ENCODE peak calls at places on chromosomes 7 and 10, in nine cellular contexts. D is tibial artery; N is MM.1S; P is dorsolateral prefrontal cortex; H is CD8-positive, alpha-beta T cell; W is transverse colon; C is left lung; G is stomach; Y is body of pancreas. E is an unnamed sample.
A peak's percentile ranks its signal among the peaks of the same experiment; 100 is the strongest.

GRCh38 chr7:131219277-131220041 is 108.2 kb upstream of the MKLN1 start:
- DNase-seq in D (peak; percentile 83), N (peak; percentile 84), P (peak; percentile 71), H (no peak), W (peak; percentile 24), C (peak; percentile 59), G (no peak), Y (peak; percentile 67), E (peak; percentile 34)

GRCh38 chr10:4080225-4080624 is 295.2 kb upstream of the KLF6 start:
- DNase-seq in D (no peak), N (no peak), P (no peak), H (no peak), W (no peak), C (no peak), G (no peak), Y (no peak), E (no peak)

GRCh38 chr10:130542761-130543160 is 406.6 kb downstream of the GLRX3 start:
- DNase-seq in D (no peak), N (peak; percentile 68), P (no peak), H (no peak), W (no peak), C (no peak), G (no peak), Y (no peak), E (no peak)

GRCh38 chr7:120925392-120925791 is 25.2 kb upstream of the ING3 start:
- DNase-seq in D (no peak), N (no peak), P (no peak), H (no peak), W (no peak), C (no peak), G (no peak), Y (no peak), E (no peak)

GRCh38 chr10:106557951-106558733 is 606.4 kb downstream of the SORCS1 start:
- DNase-seq in D (no peak), N (no peak), P (no peak), H (no peak), W (no peak), C (no peak), G (no peak), Y (no peak), E (no peak)

GRCh38 chr7:52091101-52091500 is 774.5 kb upstream of the COBL start:
- DNase-seq in D (no peak), N (no peak), P (no peak), H (no peak), W (no peak), C (no peak), G (no peak), Y (no peak), E (no peak)

GRCh38 chr7:4607321-4607729 is 74.8 kb upstream of the FOXK1 start:
- DNase-seq in D (peak; percentile 51), N (no peak), P (peak; percentile 33), H (no peak), W (no peak), C (peak; percentile 9), G (no peak), Y (no peak), E (no peak)

GRCh38 chr7:149780636-149781419 is 7.4 kb upstream of the ZNF467 start:
- DNase-seq in D (no peak), N (no peak), P (no peak), H (no peak), W (no peak), C (no peak), G (no peak), Y (no peak), E (no peak)

GRCh38 chr10:74750848-74751274 is 75.5 kb upstream of the KAT6B start:
- DNase-seq in D (peak; percentile 44), N (peak; percentile 47), P (no peak), H (peak; percentile 14), W (no peak), C (no peak), G (peak; percentile 8), Y (no peak), E (no peak)

GRCh38 chr7:129951076-129952011 is 1.4 kb downstream of the UBE2H start:
- DNase-seq in D (peak; percentile 62), N (peak; percentile 51), P (no peak), H (peak; percentile 12), W (peak; percentile 24), C (no peak), G (no peak), Y (peak; percentile 54), E (no peak)

GRCh38 chr10:87864497-87865059 is 1.2 kb downstream of the PTEN start:
- DNase-seq in D (no peak), N (no peak), P (no peak), H (no peak), W (no peak), C (no peak), G (no peak), Y (no peak), E (no peak)

DNA sequence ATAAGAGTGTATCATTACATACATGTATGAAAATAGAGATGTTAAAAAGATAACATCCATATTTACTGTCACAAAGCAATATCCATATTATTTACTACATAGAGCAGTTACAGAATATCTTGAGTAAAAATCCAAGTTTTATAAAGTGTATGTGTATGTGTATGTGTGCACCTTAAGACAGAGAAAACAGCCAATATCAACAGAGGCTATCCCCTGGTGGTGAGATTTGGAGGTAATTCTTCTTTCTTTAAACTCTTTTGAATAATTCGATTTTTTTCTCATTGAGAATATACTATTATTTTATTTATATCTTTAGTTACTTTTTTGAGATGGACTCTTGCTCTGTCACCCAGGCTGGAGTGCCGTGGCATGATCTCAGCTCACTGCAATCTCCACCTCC is 18.4 kb downstream of the TRDMT1 start:
- DNase-seq in D (no peak), N (no peak), P (no peak), H (no peak), W (no peak), C (no peak), G (no peak), Y (no peak), E (no peak)
- TF ChIP-seq CTCF in D (no peak), N (peak; percentile 9), P (no peak), H (peak; percentile 14), W (peak; percentile 8), C (no peak), G (no peak), Y (no peak), E (no peak)

GRCh38 chr7:30273552-30273951 is 10.8 kb upstream of the ZNRF2 start:
- DNase-seq in D (no peak), N (no peak), P (no peak), H (no peak), W (no peak), C (no peak), G (no peak), Y (no peak), E (no peak)

GRCh38 chr7:30278386-30278785 is 6.0 kb upstream of the ZNRF2 start:
- DNase-seq in D (no peak), N (no peak), P (no peak), H (no peak), W (no peak), C (no peak), G (no peak), Y (peak; percentile 24), E (no peak)

GRCh38 chr7:30272126-30272525 is 12.3 kb upstream of the ZNRF2 start:
- DNase-seq in D (no peak), N (no peak), P (no peak), H (no peak), W (no peak), C (no peak), G (no peak), Y (no peak), E (no peak)

GRCh38 chr7:30276203-30276900 is 8.0 kb upstream of the ZNRF2 start:
- DNase-seq in D (no peak), N (peak; percentile 56), P (peak; percentile 70), H (peak; percentile 54), W (peak; percentile 57), C (no peak), G (peak; percentile 39), Y (peak; percentile 50), E (no peak)

DNA sequence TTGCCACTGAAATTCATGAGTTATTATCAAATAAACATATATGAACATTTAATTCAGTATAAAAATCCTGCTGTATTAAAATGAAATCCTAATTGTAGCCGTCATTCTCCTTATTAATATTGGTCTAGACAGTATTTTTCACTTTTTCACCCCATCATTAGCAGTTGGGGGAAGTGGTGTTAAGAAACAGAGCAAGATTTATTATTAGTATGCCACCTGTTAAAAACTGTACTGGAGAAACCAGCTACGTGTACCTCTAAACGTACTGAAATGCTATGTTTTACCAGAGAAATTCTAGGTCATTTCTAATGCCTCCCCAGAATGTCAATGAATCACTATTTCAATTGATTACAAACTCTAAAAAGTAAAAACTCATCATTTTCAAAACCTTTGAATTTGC is 9.8 kb upstream of the ZNRF2 start:
- DNase-seq in D (no peak), N (no peak), P (no peak), H (no peak), W (no peak), C (no peak), G (no peak), Y (no peak), E (no peak)
- H3K4me3 ChIP-seq in D (no peak overlapping the region), N (no peak overlapping the region), P (no peak overlapping the region), H (no peak overlapping the region), W (no peak overlapping the region), C (no peak overlapping the region), G (no peak overlapping the region), Y (no peak overlapping the region), E (no peak overlapping the region)

GRCh38 chr10:50498465-50498864 is 125.3 kb downstream of the SGMS1 start:
- DNase-seq in D (no peak), N (no peak), P (no peak), H (no peak), W (no peak), C (no peak), G (no peak), Y (no peak), E (no peak)

GRCh38 chr10:50501478-50501877 is 122.3 kb downstream of the SGMS1 start:
- DNase-seq in D (no peak), N (no peak), P (no peak), H (no peak), W (no peak), C (no peak), G (no peak), Y (no peak), E (no peak)

GRCh38 chr10:50501899-50502556 is 121.7 kb downstream of the SGMS1 start:
- DNase-seq in D (no peak), N (peak; percentile 83), P (no peak), H (no peak), W (no peak), C (no peak), G (no peak), Y (no peak), E (no peak)

GRCh38 chr10:50496228-50496627 is 127.5 kb downstream of the SGMS1 start:
- DNase-seq in D (no peak), N (no peak), P (no peak), H (no peak), W (no peak), C (no peak), G (no peak), Y (no peak), E (no peak)

DNA sequence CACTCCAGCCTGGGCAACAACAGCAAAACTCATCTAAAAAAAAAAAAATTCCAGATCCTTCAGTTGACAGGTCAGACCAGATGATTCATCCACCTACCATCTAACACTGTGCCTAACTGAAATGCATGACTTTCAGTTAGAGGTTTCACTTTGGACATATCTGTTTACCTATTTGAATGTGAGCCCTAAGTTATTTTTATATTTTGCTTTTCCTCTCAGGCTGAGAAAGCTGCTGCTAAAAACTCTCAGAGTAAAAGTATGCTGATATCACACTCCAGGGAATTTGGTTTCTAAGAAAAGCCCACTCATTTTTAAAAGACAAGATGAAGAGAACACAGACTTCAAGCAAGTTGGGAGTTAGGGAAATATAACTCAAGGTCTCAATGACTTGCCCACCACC is 126.0 kb downstream of the SGMS1 start:
- DNase-seq in D (no peak), N (peak; percentile 85), P (no peak), H (no peak), W (no peak), C (no peak), G (no peak), Y (no peak), E (no peak)
- H3K27ac ChIP-seq in D (peak overlapping the region; percentile 45), N (peak overlapping the region; percentile 48), P (peak overlapping the region; percentile 72), H (no peak overlapping the region), W (peak overlapping the region; percentile 18), C (no peak overlapping the region), G (no peak overlapping the region), Y (peak overlapping the region; percentile 63), E (peak overlapping the region; percentile 78)

GRCh38 chr10:90321132-90321816 is 536.6 kb downstream of the HTR7 start:
- DNase-seq in D (no peak), N (no peak), P (no peak), H (no peak), W (no peak), C (no peak), G (no peak), Y (no peak), E (no peak)
- TF ChIP-seq CTCF in D (no peak), N (no peak), P (no peak), H (no peak), W (no peak), C (no peak), G (no peak), Y (no peak), E (no peak)